ENCODE peak calls at places on chromosomes 12 and 14, in six cellular contexts. R is HCT116, G is HepG2, U is K562, P is GM12878, F is H1. J is an unnamed sample.
A peak's percentile ranks its signal among the peaks of the same experiment; 100 is the strongest.

GRCh38 chr12:32201096-32201495 is 94.4 kb downstream of the BICD1 start:
- DNase-seq in R (no peak), G (no peak), U (no peak), P (no peak), F (no peak), J (no peak)

GRCh38 chr12:89326260-89327040 is 25.9 kb downstream of the DUSP6 start:
- DNase-seq in R (no peak), G (no peak), U (no peak), P (no peak), F (no peak), J (no peak)

GRCh38 chr12:126418357-126418756 is 1353.1 kb downstream of the AACS start:
- DNase-seq in R (no peak), G (no peak), U (no peak), P (no peak), F (no peak), J (no peak)

GRCh38 chr12:68260153-68260552 is 6.7 kb upstream of the IL22 start:
- DNase-seq in R (no peak), G (no peak), U (no peak), P (no peak), F (no peak), J (no peak)

GRCh38 chr12:57766464-57767311 is at the start of gene CYP27B1:
- DNase-seq in R (no peak), G (no peak), U (peak; percentile 55), P (no peak), F (peak; percentile 72), J (no peak)

GRCh38 chr14:96215845-96216244 is 11.2 kb downstream of the BDKRB2 start:
- DNase-seq in R (no peak), G (no peak), U (no peak), P (no peak), F (no peak), J (no peak)

GRCh38 chr12:119797090-119797489 is 80.0 kb downstream of the CIT start:
- DNase-seq in R (no peak), G (no peak), U (no peak), P (no peak), F (no peak), J (no peak)

GRCh38 chr14:35317820-35318219 is 25.6 kb downstream of the PSMA6 start:
- DNase-seq in R (no peak), G (no peak), U (no peak), P (no peak), F (no peak), J (no peak)

GRCh38 chr12:53113307-53113706 is 10.0 kb downstream of the SOAT2 start:
- DNase-seq in R (no peak), G (no peak), U (peak; percentile 2), P (no peak), F (no peak), J (no peak)

GRCh38 chr12:30463636-30464035 is 232.0 kb downstream of the IPO8 start:
- DNase-seq in R (no peak), G (no peak), U (no peak), P (no peak), F (no peak), J (no peak)

GRCh38 chr12:17918013-17918412 is 172.0 kb downstream of the RERGL start:
- DNase-seq in R (no peak), G (no peak), U (no peak), P (no peak), F (no peak), J (no peak)

GRCh38 chr12:6829532-6830220 is 1.5 kb downstream of the P3H3 start:
- DNase-seq in R (peak; percentile 63), G (peak; percentile 66), U (peak; percentile 34), P (no peak), F (peak; percentile 73), J (peak; percentile 72)
- TF ChIP-seq MAX in R (no peak), G (no peak), U (no peak), P (no peak), F (no peak), J (no peak)

DNA sequence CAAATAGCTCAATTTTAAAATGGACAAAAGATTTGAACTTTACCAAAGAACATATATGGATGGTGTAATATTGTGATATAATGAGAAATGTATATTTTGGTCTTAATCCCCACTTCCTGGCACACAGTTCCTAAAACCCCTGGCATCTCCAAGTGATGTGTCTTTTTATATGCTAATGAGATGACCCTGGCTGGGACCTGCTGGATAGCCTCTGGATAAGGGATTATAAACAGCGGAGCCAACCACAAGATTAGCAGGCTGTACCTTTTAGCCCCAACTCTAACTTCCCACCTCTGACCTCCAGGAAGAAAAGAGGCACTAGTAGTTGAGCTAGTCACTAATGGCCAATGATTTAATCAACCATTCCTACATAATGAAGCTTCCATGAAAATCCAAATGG is 130.0 kb downstream of the DPF3 start:
- DNase-seq in R (no peak), G (no peak), U (no peak), P (no peak), F (no peak), J (no peak)
- H3K9me3 ChIP-seq in R (no peaks in the 10 kb centered on the region), G (peaks cover 39% of the 10 kb centered on the region), U (peaks cover 2% of the 10 kb centered on the region), P (peaks cover 9% of the 10 kb centered on the region), F (peaks cover 16% of the 10 kb centered on the region), J (peaks cover 1% of the 10 kb centered on the region)

GRCh38 chr14:60655898-60656754 is 6.8 kb upstream of the SIX1 start:
- DNase-seq in R (no peak), G (no peak), U (no peak), P (no peak), F (peak; percentile 67), J (no peak)

GRCh38 chr14:60658116-60658515 is 8.8 kb upstream of the SIX1 start:
- DNase-seq in R (no peak), G (no peak), U (no peak), P (no peak), F (no peak), J (no peak)

GRCh38 chr14:60657609-60657983 is 8.3 kb upstream of the SIX1 start:
- DNase-seq in R (no peak), G (no peak), U (no peak), P (no peak), F (no peak), J (no peak)

GRCh38 chr14:60655114-60655897 is 6.0 kb upstream of the SIX1 start:
- DNase-seq in R (no peak), G (no peak), U (no peak), P (no peak), F (peak; percentile 63), J (no peak)

GRCh38 chr14:60656755-60657608 is 7.7 kb upstream of the SIX1 start:
- DNase-seq in R (no peak), G (peak; percentile 58), U (no peak), P (peak; percentile 31), F (peak; percentile 87), J (peak; percentile 65)
- TF ChIP-seq EZH2 in R (no peak), G (no peak), U (no peak), P (no peak), F (peak; percentile 81), J (no peak)

DNA sequence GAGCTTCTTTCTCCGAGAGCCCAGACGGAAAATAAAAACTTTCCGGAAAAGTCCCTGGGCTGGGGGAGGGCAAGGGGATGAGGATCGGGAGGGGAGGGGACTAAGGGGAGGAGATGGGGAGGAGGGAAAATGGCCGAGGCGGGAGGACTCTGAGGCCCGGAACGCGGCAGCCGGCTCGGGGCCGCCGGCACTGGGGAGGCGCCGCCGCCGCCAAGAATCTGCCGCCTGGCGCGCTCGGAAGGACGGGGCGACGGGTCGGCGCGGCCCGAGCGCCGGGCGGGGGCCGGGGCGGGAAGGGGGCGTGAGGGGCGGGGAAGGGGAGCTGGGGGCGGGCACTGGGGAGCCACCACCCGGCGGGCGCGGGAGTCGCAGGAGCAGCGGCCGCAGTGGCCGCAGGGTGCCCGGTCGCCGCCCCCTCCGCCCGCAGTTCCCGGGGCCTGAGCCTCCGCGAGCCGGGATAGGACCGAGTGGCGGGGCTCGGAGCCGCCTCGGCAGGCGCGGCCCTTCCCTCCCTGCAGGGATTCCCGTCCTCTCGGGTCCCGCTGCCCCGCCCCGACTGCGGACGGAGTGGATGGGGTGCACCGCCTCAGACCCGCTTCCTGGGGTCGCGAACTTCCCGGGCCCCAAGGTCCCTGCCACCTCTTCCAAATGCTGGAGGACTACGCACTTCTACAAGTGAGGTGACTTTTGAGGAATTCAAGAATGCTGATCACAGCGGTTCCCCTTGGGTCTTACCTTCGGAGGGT is at the start of gene PRKD1:
- DNase-seq in R (no peak), G (peak; percentile 28), U (peak; percentile 71), P (no peak), F (peak; percentile 81), J (peak; percentile 4)
- TF ChIP-seq MAX in R (no peak), G (no peak), U (no peak), P (no peak), F (no peak), J (no peak)

GRCh38 chr14:102185360-102185759 is 45.7 kb downstream of the WDR20 start:
- DNase-seq in R (no peak), G (peak; percentile 73), U (peak; percentile 19), P (no peak), F (no peak), J (no peak)

GRCh38 chr14:102182190-102182589 is 42.5 kb downstream of the WDR20 start:
- DNase-seq in R (no peak), G (no peak), U (no peak), P (no peak), F (no peak), J (peak; percentile 26)

GRCh38 chr14:102184678-102185040 is 45.0 kb downstream of the WDR20 start:
- DNase-seq in R (no peak), G (no peak), U (no peak), P (no peak), F (no peak), J (no peak)

GRCh38 chr14:102182901-102183619 is 43.4 kb downstream of the WDR20 start:
- DNase-seq in R (no peak), G (no peak), U (no peak), P (no peak), F (no peak), J (no peak)

GRCh38 chr14:102183922-102184677 is 44.4 kb downstream of the WDR20 start:
- DNase-seq in R (no peak), G (no peak), U (no peak), P (no peak), F (no peak), J (no peak)
- H3K9me3 ChIP-seq in R (no peaks in the 10 kb centered on the region), G (no peaks in the 10 kb centered on the region), U (no peaks in the 10 kb centered on the region), P (no peaks in the 10 kb centered on the region), F (no peaks in the 10 kb centered on the region), J (no peaks in the 10 kb centered on the region)

J was measured in endothelial cell of umbilical vein.